ENCODE peak calls at places on chromosome 14, in four cellular contexts. C is pancreas, D is uterus, R is A549. U is an unnamed sample.

GRCh38 chr14:41285193-41285748 is 321.4 kb upstream of the LRFN5 start:
- DNase-seq in C (no peak), D (no peak), R (no peak), U (no peak)

GRCh38 chr14:87309557-87309956 is 683.4 kb downstream of the GALC start:
- DNase-seq in C (no peak), R (no peak), D (no peak), U (no peak)

GRCh38 chr14:23045419-23046357 is 3.7 kb downstream of the PSMB11 start:
- DNase-seq in D (no peak), C (no peak), R (no peak), U (no peak)

GRCh38 chr14:73140924-73141323 is 4.6 kb downstream of the PSEN1 start:
- DNase-seq in R (no peak), C (no peak), D (no peak), U (no peak)

GRCh38 chr14:33765251-33765650 is 185.6 kb downstream of the EGLN3 start:
- DNase-seq in C (no peak), D (peak), R (no peak), U (no peak)

GRCh38 chr14:61542848-61543790 is 152.2 kb upstream of the HIF1A start:
- DNase-seq in C (no peak), R (no peak), D (no peak), U (no peak)

GRCh38 chr14:29814153-29815057 is 113.2 kb downstream of the PRKD1 start:
- DNase-seq in R (no peak), D (peak), C (peak), U (peak)

GRCh38 chr14:94320243-94320642 is 2.9 kb downstream of the SERPINA6 start:
- DNase-seq in D (no peak), C (no peak), R (no peak), U (peak)

GRCh38 chr14:40936861-40937260 is 669.8 kb upstream of the LRFN5 start:
- DNase-seq in R (no peak), D (no peak), C (no peak), U (no peak)

GRCh38 chr14:87018294-87018693 is 974.7 kb downstream of the GALC start:
- DNase-seq in R (no peak), C (no peak), D (no peak), U (no peak)

GRCh38 chr14:72921396-72921795 is 4.9 kb upstream of the DCAF4 start:
- DNase-seq in D (no peak), R (no peak), C (no peak), U (no peak)

GRCh38 chr14:67395086-67395875 is 16.7 kb downstream of the PLEK2 start:
- DNase-seq in R (no peak), C (no peak), D (no peak), U (no peak)

GRCh38 chr14:68779761-68780323 is 13.0 kb downstream of the ZFP36L1 start:
- DNase-seq in C (no peak), R (no peak), D (peak), U (peak)

GRCh38 chr14:105398044-105398725 is at the start of gene TEX22:
- DNase-seq in R (peak), C (peak), D (peak), U (peak)

GRCh38 chr14:70317969-70318634 is 41.4 kb downstream of the COX16 start:
- DNase-seq in C (peak), D (no peak), R (peak), U (peak)

GRCh38 chr14:58887931-58888330 is 250.2 kb downstream of the DACT1 start:
- DNase-seq in D (no peak), C (no peak), R (no peak), U (no peak)

GRCh38 chr14:24851837-24852236 is 198.1 kb downstream of the STXBP6 start:
- DNase-seq in D (no peak), C (no peak), R (no peak), U (no peak)

GRCh38 chr14:57889245-57889644 is 23.4 kb upstream of the SLC35F4 start:
- DNase-seq in R (no peak), D (peak), C (peak), U (no peak)

GRCh38 chr14:88798161-88798560 is 5.4 kb upstream of the EML5 start:
- DNase-seq in C (no peak), D (no peak), R (no peak), U (no peak)

GRCh38 chr14:99155173-99155777 is 116.7 kb downstream of the BCL11B start:
- DNase-seq in R (no peak), C (no peak), D (no peak), U (no peak)

GRCh38 chr14:105065280-105066228 is at the start of gene GPR132:
- DNase-seq in D (no peak), C (no peak), R (no peak), U (peak)

GRCh38 chr14:87196436-87196835 is 796.5 kb downstream of the GALC start:
- DNase-seq in R (no peak), D (no peak), C (no peak), U (no peak)

GRCh38 chr14:103549361-103550311 is 12.8 kb downstream of the BAG5 start:
- DNase-seq in C (peak), D (peak), R (no peak), U (no peak)

GRCh38 chr14:27427796-27428195 is 830.0 kb upstream of the NOVA1 start:
- DNase-seq in R (peak), D (no peak), C (no peak), U (no peak)

GRCh38 chr14:78758333-78758732 is 588.2 kb downstream of the NRXN3 start:
- DNase-seq in R (peak), C (no peak), D (no peak), U (no peak)

DNA sequence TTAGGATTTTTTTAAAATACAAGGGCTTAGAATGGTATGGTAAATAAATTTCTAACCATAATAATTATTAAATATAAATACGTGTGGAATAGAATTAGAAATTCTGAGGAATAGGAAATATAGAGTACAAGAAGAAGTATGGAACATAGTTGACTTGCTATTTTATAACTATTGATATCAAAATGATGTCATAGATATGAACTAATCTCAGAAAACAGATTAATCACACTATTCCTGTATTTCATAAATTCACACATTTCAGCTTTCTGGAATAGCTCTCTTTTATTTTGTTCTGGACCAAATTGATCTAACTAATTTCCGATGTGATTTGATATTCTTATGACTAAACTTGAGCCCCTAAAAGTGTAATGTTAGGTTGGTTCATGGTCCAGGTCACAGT is 237.2 kb upstream of the NPAS3 start:
- DNase-seq in D (no peak), C (no peak), R (no peak), U (no peak)
- H3K27ac ChIP-seq in D (peak), C (no peak), R (no peak), U (peak)

GRCh38 chr14:74584966-74585365 is 27.1 kb downstream of the LTBP2 start:
- DNase-seq in R (no peak), C (no peak), D (peak), U (no peak)

GRCh38 chr14:74589291-74589879 is 22.7 kb downstream of the LTBP2 start:
- DNase-seq in D (no peak), R (no peak), C (no peak), U (no peak)

GRCh38 chr14:74587363-74587707 is 24.7 kb downstream of the LTBP2 start:
- DNase-seq in D (no peak), C (no peak), R (no peak), U (no peak)

GRCh38 chr14:74585406-74586335 is 26.4 kb downstream of the LTBP2 start:
- DNase-seq in R (no peak), C (no peak), D (no peak), U (no peak)

DNA sequence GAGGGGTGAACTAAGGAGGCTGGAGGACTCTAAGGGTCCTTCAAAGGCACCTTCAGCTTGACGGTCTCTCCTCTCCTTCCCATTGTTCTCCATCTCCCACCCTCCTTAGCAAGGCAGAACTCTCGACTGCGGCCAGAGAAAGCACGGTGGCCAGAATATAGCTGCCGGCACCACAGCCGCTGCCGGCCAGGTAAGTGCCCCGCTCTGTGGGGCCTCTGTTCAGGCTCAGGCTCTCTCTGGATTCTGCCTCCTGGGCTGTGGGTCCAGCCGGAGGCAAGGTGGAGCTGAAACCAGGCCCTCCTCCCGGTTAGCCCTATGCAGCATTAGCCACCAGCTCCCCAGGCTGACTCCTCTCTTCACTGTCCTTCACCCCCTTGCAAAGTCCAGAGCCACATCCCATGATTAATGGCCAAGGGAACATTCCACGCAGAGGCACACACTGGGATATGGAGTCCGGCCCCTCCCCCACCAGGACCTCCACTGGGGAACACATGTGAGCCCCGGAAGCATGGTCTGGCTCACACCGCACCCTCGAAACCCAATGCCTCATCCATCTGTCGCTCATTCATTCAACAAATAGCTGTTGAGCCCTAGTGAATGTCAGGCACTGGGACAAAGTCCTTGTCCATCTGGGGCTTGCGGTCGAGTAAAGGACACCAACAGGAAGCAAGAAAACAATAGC is 25.2 kb downstream of the LTBP2 start:
- DNase-seq in R (no peak), C (no peak), D (no peak), U (no peak)
- H3K27ac ChIP-seq in R (peak), C (no peak), D (no peak), U (no peak)

GRCh38 chr14:53304726-53305381 is 151.7 kb upstream of the DDHD1 start:
- DNase-seq in R (no peak), D (no peak), C (no peak), U (no peak)
- H3K27ac ChIP-seq in R (no peak), D (peak), C (no peak), U (peak)

GRCh38 chr14:55433880-55434804 is 6.3 kb downstream of the TBPL2 start:
- DNase-seq in D (no peak), C (no peak), R (no peak), U (no peak)

GRCh38 chr14:55426881-55427280 is 13.5 kb downstream of the TBPL2 start:
- DNase-seq in D (no peak), R (no peak), C (no peak), U (no peak)

GRCh38 chr14:55432628-55433027 is 7.8 kb downstream of the TBPL2 start:
- DNase-seq in R (no peak), C (no peak), D (no peak), U (no peak)

GRCh38 chr14:55427439-55427838 is 13.0 kb downstream of the TBPL2 start:
- DNase-seq in D (no peak), R (no peak), C (no peak), U (no peak)

DNA sequence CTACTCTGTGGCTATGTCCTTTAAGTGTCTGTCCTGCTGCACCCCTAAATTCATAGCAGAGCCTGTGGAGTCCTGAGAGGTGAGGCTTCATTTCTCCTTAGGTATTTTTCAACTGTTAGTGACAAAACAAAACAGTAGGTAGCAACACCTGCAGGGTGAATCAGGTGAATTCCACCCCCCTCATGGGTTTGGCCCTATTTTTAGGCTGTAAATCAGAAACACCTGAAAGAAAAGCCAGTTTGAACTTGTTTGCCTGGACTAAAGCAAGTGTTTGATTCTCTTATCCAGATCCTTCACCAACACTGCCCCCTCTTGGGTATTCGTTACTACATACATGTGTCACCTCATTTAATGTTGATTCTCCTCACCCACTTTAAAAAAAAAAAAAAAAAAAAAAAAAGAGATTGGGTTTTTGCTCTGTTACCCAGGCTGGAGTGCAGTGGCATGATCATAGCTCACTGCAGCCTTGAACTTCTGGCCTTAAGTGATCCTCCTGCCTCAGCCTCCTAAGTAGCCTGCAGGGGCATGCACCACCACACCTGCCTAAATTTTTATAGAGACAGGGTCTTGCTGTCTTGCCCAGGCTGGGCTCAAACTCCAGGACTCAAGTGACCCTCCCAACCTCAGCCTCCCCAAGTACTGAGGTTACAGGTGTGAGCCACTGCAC is 10.3 kb downstream of the TBPL2 start:
- DNase-seq in C (no peak), R (peak), D (no peak), U (peak)
- H3K27ac ChIP-seq in C (no peak), R (no peak), D (no peak), U (no peak)

GRCh38 chr14:100834441-100835277 is 8.7 kb downstream of the MEG3 start:
- DNase-seq in C (no peak), D (no peak), R (no peak), U (no peak)

GRCh38 chr14:100836053-100836805 is 10.3 kb downstream of the MEG3 start:
- DNase-seq in C (no peak), D (no peak), R (no peak), U (no peak)

GRCh38 chr14:100835278-100836052 is 9.5 kb downstream of the MEG3 start:
- DNase-seq in D (no peak), C (no peak), R (no peak), U (no peak)

GRCh38 chr14:100830681-100831080 is 4.8 kb downstream of the MEG3 start:
- DNase-seq in D (no peak), R (no peak), C (no peak), U (no peak)

GRCh38 chr14:100832311-100832960 is 6.5 kb downstream of the MEG3 start:
- DNase-seq in D (no peak), R (no peak), C (no peak), U (no peak)
- H3K27ac ChIP-seq in D (no peak), R (no peak), C (no peak), U (no peak)

DNA sequence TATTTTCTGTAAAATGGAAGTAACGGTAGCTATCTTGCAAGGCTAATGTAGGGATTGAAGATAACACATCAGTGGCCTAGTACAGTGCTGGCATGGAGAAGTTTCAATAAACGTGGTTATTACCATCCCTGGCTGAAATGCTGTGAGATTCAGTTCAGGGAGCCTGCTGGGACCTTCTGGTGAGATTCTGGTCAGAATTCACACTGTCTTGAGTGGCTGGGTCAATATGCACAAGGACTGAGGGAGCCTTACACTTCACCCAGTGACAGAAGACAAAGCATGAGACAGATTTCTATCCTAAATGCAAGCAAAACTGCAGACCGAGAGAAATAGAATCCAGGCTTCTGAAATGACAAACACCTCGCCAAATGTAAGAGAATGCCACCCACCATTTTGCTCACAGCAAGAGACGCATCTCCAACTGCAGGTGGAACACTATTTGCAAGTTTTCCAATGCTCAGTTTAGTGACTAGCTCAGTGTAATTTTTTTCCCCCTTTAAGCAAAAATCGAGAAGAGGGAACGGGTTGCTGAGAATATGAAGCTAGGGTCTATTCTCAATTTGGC is 201.5 kb downstream of the TTC7B start:
- DNase-seq in D (no peak), C (no peak), R (no peak), U (no peak)
- H3K27ac ChIP-seq in D (no peak), C (no peak), R (no peak), U (no peak)

U was measured in transverse colon.